ENCODE peak calls at places on chromosomes 1 and 21, in ten cellular contexts. Q, F, W, E, N, B, S, D, V and I are unnamed samples.

GRCh38 chr1:223827193-223827663 is 18.5 kb downstream of the TP53BP2 start:
- DNase-seq in Q (no peak), F (no peak), W (no peak), E (no peak), N (no peak), B (no peak), S (no peak), D (no peak), V (no peak), I (no peak)

GRCh38 chr1:157495285-157495684 is 57.0 kb downstream of the FCRL5 start:
- DNase-seq in Q (no peak), F (no peak), W (no peak), E (no peak), N (no peak), B (no peak), S (no peak), D (peak; percentile 94), V (no peak), I (no peak)

GRCh38 chr1:230867119-230867902 is 1.0 kb downstream of the C1orf198 start:
- DNase-seq in Q (no peak), F (no peak), W (no peak), E (no peak), N (no peak), B (no peak), S (no peak), D (no peak), V (no peak), I (no peak)

GRCh38 chr21:44934276-44934675 is 5.6 kb upstream of the SLX9 start:
- DNase-seq in Q (no peak), F (peak; percentile 24), W (peak; percentile 26), E (no peak), N (no peak), B (no peak), S (no peak), D (no peak), V (no peak), I (no peak)

GRCh38 chr1:70286453-70286852 is 65.3 kb downstream of the SRSF11 start:
- DNase-seq in Q (no peak), F (no peak), W (no peak), E (no peak), N (no peak), B (no peak), S (peak; percentile 54), D (no peak), V (no peak), I (no peak)

GRCh38 chr1:211625040-211625439 is 46.1 kb upstream of the SLC30A1 start:
- DNase-seq in Q (no peak), F (no peak), W (no peak), E (no peak), N (peak; percentile 63), B (no peak), S (no peak), D (peak; percentile 45), V (no peak), I (no peak)

GRCh38 chr21:37032877-37033471 is 26.5 kb downstream of the RIPPLY3 start:
- DNase-seq in Q (no peak), F (no peak), W (no peak), E (peak; percentile 66), N (no peak), B (no peak), S (no peak), D (no peak), V (no peak), I (no peak)

GRCh38 chr1:221698579-221699349 is 43.1 kb downstream of the DUSP10 start:
- DNase-seq in Q (no peak), F (no peak), W (no peak), E (no peak), N (no peak), B (no peak), S (no peak), D (no peak), V (no peak), I (no peak)

GRCh38 chr1:45796381-45796780 is 7.0 kb upstream of the MAST2 start:
- DNase-seq in Q (no peak), F (no peak), W (no peak), E (no peak), N (no peak), B (no peak), S (no peak), D (no peak), V (no peak), I (no peak)

GRCh38 chr1:167288390-167289062 is 67.8 kb downstream of the POU2F1 start:
- DNase-seq in Q (no peak), F (no peak), W (no peak), E (no peak), N (no peak), B (no peak), S (no peak), D (no peak), V (no peak), I (no peak)

GRCh38 chr1:64861611-64862010 is 104.7 kb downstream of the JAK1 start:
- DNase-seq in Q (peak; percentile 73), F (no peak), W (no peak), E (peak; percentile 54), N (peak; percentile 64), B (peak; percentile 35), S (no peak), D (peak; percentile 47), V (no peak), I (peak; percentile 48)

GRCh38 chr21:33847586-33848251 is 67.9 kb downstream of the ATP5PO start:
- DNase-seq in Q (no peak), F (no peak), W (no peak), E (no peak), N (no peak), B (no peak), S (peak; percentile 43), D (no peak), V (no peak), I (no peak)

GRCh38 chr1:201310251-201310985 is 27.1 kb downstream of the PKP1 start:
- DNase-seq in Q (no peak), F (peak; percentile 61), W (no peak), E (no peak), N (no peak), B (no peak), S (no peak), D (no peak), V (no peak), I (no peak)

GRCh38 chr21:42674351-42674940 is 21.0 kb downstream of the PDE9A start:
- DNase-seq in Q (peak; percentile 79), F (peak; percentile 71), W (peak; percentile 86), E (no peak), N (no peak), B (no peak), S (no peak), D (no peak), V (peak; percentile 48), I (peak; percentile 25)

DNA sequence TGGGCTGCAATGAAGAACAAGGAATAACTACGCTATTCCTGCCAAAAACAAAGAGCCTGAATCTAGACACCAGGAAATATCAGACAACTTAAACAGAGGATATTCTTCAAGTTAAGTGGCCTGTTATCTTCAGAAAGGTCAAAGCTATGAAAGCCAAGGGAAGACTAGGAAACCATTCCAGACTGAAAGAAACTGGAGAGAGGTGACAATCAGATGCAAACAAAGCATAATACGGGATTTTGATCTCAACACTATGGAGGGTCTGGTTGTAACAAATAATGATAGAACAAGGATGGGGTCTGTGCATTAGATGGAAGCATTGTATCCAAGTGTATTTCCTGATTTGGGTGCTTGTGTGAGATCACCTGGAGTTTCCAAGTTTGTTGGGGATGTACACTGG is 2.7 kb downstream of the EPRS1 start:
- DNase-seq in Q (no peak), F (no peak), W (no peak), E (no peak), N (no peak), B (no peak), S (no peak), D (no peak), V (no peak), I (no peak)
- TF ChIP-seq CTCF in Q (no peak), F (no peak), W (no peak), E (no peak), N (no peak), B (no peak), S (no peak), D (no peak), V (no peak), I (no peak)

GRCh38 chr1:112383759-112384370 is 12.1 kb upstream of the CTTNBP2NL start:
- DNase-seq in Q (no peak), F (no peak), W (no peak), E (no peak), N (no peak), B (no peak), S (no peak), D (no peak), V (no peak), I (no peak)
- TF ChIP-seq CTCF in Q (no peak), F (no peak), W (no peak), E (no peak), N (no peak), B (no peak), S (no peak), D (no peak), V (no peak), I (no peak)

DNA sequence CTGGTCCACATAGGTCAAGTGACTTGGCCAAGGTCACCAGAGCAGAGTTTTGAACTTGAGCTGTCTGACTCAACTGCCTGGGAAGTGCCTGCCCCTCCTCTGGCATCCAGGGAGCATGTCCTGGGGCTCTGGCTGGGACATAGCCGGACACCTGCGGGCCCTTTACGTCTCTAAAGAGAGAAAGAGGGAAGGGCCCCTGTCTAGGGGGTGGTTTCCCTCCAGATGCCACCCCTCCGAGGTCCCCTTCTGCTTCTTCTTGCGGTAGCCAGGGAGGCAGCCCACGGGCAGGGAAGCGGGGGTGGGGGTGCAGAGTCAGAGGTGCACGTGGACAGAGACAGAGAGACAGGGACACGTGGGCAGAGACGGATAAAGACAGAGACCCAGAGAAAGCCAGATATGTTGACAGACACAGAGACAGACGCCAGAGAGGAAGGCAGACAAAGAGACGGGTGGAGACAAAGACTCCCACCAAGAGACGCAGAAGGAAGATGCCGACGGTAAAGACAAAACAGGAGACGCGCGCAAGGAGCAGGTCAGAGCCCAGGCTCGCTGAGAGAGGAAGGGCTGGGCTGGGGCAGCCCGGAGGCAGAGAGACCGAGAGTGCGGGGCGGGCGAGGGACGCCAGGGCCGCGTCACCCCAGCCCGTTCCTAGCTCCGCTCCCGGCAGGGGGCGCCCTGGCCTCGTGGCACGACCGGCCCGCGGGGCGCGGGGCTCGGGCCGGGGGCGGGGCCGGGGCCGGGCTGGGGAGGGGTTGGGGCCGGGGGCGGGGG is 458 bp upstream of the ALPL start:
- DNase-seq in Q (peak; percentile 97), F (peak; percentile 78), W (peak; percentile 87), E (peak; percentile 80), N (peak; percentile 50), B (peak; percentile 81), S (no peak), D (peak; percentile 51), V (peak; percentile 89), I (peak; percentile 89)
- TF ChIP-seq CTCF in Q (peak; percentile 57), F (peak; percentile 59), W (peak; percentile 74), E (peak; percentile 71), N (peak; percentile 60), B (peak; percentile 36), S (no peak), D (peak; percentile 42), V (peak; percentile 66), I (peak; percentile 56)

DNA sequence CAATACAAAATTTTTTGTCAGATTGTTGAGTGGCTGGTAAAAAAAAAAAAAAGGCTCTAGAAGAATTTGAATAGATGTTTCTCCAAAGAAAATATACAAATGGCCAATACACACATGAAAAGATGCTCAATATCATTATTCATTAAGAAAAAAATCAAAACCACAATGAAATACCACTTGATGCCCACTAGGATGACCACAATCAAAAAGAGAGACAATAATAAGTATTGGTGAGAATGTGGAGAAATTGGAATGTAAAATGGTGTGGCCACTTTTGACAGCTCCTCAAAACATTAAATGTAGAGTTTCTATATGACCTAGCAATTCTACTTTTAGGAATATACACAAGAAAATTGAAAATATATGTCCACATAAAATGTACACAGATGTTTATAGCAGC is 100.0 kb downstream of the CLEC20A start:
- DNase-seq in Q (no peak), F (no peak), W (no peak), E (no peak), N (no peak), B (no peak), S (no peak), D (no peak), V (no peak), I (no peak)
- TF ChIP-seq CTCF in Q (no peak), F (no peak), W (no peak), E (no peak), N (no peak), B (no peak), S (no peak), D (no peak), V (peak; percentile 39), I (peak; percentile 40)